ENCODE peak calls at places on chromosomes 7 and 10, in six cellular contexts. H is body of pancreas; K is prostate gland; R is effector memory CD4-positive, alpha-beta T cell; M is GM23338; Z is A549. Q is an unnamed sample.

GRCh38 chr10:101050206-101051069 is 11.4 kb upstream of the KAZALD1 start:
- DNase-seq in M (peak; percentile 89), R (peak; percentile 66), H (peak; percentile 80), K (peak; percentile 51), Z (no peak), Q (peak; percentile 74)

GRCh38 chr7:148238926-148239325 is 351.6 kb upstream of the C7orf33 start:
- DNase-seq in R (no peak), Z (no peak), M (no peak), H (no peak), K (no peak), Q (no peak)

GRCh38 chr7:26863504-26864308 is 684 bp downstream of the SKAP2 start:
- DNase-seq in K (no peak), R (no peak), H (no peak), M (peak; percentile 44), Z (peak; percentile 20), Q (no peak)

GRCh38 chr7:5693529-5693928 is 87.9 kb downstream of the RNF216 start:
- DNase-seq in H (no peak), R (no peak), K (no peak), M (peak; percentile 14), Z (no peak), Q (no peak)

GRCh38 chr7:12809476-12809875 is 122.0 kb downstream of the ARL4A start:
- DNase-seq in H (no peak), R (no peak), Z (no peak), K (no peak), M (no peak), Q (no peak)

GRCh38 chr7:7449055-7449454 is 86.6 kb downstream of the COL28A1 start:
- DNase-seq in Z (no peak), H (no peak), K (no peak), R (no peak), M (no peak), Q (no peak)

GRCh38 chr10:580796-581195 is 108.7 kb downstream of the DIP2C start:
- DNase-seq in H (no peak), R (no peak), M (no peak), Z (no peak), K (no peak), Q (no peak)

GRCh38 chr10:16992611-16993119 is 136.9 kb downstream of the CUBN start:
- DNase-seq in Z (no peak), H (no peak), M (no peak), R (no peak), K (peak; percentile 23), Q (no peak)

GRCh38 chr7:48389977-48390376 is 218.7 kb downstream of the ABCA13 start:
- DNase-seq in H (no peak), M (no peak), Z (no peak), K (no peak), R (no peak), Q (no peak)

GRCh38 chr7:105599551-105599950 is 18.3 kb upstream of the EFCAB10 start:
- DNase-seq in K (no peak), Z (no peak), H (no peak), M (no peak), R (no peak), Q (no peak)

GRCh38 chr7:92722541-92722940 is 113.8 kb downstream of the CDK6 start:
- DNase-seq in R (no peak), M (no peak), H (no peak), K (no peak), Z (no peak), Q (no peak)
- H3K4me1 ChIP-seq in R (peaks cover 9% of the 10 kb centered on the region), M (peaks cover 12% of the 10 kb centered on the region), H (peaks cover 10% of the 10 kb centered on the region), K (no peaks in the 10 kb centered on the region), Z (peaks cover 28% of the 10 kb centered on the region), Q (peaks cover 9% of the 10 kb centered on the region)

GRCh38 chr10:78038105-78038504 is 4.4 kb downstream of the RPS24 start:
- DNase-seq in R (no peak), K (no peak), M (no peak), Z (no peak), H (no peak), Q (no peak)

GRCh38 chr10:78035025-78035424 is 1.4 kb downstream of the RPS24 start:
- DNase-seq in R (no peak), Z (no peak), M (no peak), K (no peak), H (no peak), Q (no peak)

GRCh38 chr10:78035933-78036583 is 2.4 kb downstream of the RPS24 start:
- DNase-seq in H (no peak), K (no peak), M (no peak), R (no peak), Z (no peak), Q (no peak)

GRCh38 chr10:78033623-78034470 is at the start of gene RPS24:
- DNase-seq in R (peak; percentile 89), M (peak; percentile 98), H (peak; percentile 96), K (peak; percentile 97), Z (peak; percentile 95), Q (peak; percentile 98)

DNA sequence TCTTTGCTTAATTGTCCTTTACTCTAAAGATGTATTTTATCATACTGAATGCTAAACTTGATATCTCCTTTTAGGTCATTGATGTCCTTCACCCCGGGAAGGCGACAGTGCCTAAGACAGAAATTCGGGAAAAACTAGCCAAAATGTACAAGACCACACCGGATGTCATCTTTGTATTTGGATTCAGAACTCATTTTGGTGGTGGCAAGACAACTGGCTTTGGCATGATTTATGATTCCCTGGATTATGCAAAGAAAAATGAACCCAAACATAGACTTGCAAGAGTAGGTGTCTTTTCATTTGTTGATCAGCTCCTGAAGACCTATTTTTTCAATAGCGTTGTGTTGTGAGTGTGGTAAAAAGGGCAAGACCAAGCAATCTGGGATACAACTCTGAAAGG is 1.8 kb downstream of the RPS24 start:
- DNase-seq in H (no peak), K (no peak), M (no peak), R (no peak), Z (no peak), Q (no peak)
- H3K4me1 ChIP-seq in H (peaks cover 54% of the 10 kb centered on the region), K (peaks cover 14% of the 10 kb centered on the region), M (peaks cover 56% of the 10 kb centered on the region), R (peaks cover 29% of the 10 kb centered on the region), Z (peaks cover 51% of the 10 kb centered on the region), Q (peaks cover 44% of the 10 kb centered on the region)

GRCh38 chr7:121379930-121380329 is 16.2 kb downstream of the FAM3C start:
- DNase-seq in R (no peak), Z (no peak), M (no peak), K (no peak), H (no peak), Q (no peak)
- H3K4me1 ChIP-seq in R (peaks cover 4% of the 10 kb centered on the region), Z (no peaks in the 10 kb centered on the region), M (no peaks in the 10 kb centered on the region), K (no peaks in the 10 kb centered on the region), H (peaks cover 28% of the 10 kb centered on the region), Q (peaks cover 9% of the 10 kb centered on the region)

DNA sequence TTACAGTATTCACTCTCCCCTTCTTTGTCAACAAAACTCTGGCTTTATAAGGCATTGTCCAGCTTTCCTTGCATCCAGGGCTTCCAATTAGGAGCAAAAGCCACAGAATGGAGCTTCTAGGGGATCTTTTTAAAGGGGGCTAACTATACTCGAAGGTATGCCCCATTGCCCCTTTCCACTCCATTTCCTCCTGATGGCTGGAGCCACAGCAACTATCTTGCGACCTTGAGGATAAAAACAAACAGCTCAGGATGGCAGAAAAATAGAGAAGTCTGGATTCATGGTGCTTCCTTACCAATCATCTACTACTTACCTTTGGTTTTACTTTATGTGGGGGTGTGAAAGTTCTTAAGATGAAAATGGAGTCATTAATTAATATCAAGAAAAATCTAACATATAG is 206.3 kb upstream of the PODXL start:
- DNase-seq in Z (no peak), H (no peak), K (no peak), M (no peak), R (no peak), Q (no peak)
- H3K4me1 ChIP-seq in Z (no peaks in the 10 kb centered on the region), H (no peaks in the 10 kb centered on the region), K (no peaks in the 10 kb centered on the region), M (no peaks in the 10 kb centered on the region), R (no peaks in the 10 kb centered on the region), Q (no peaks in the 10 kb centered on the region)

DNA sequence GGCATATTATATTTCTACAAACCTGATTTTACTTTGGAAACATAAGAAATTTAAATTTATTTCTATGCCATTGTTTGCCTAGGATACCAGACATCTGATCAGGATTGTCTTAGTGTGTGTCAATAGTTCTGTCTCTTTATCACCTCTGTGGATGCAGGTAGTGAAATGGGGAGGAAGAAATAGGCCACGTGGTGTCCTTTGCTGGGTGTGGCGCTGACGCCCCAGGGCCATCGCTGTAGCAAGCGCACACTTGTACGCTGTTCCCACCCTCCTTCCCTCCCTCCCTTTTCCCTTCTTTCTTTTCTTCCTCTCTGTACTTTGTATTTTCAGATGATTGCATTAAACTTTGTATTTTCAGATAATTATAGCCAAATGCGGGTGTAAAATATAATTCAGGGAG is 5.0 kb downstream of the DOCK1 start:
- DNase-seq in K (no peak), M (no peak), Z (no peak), H (no peak), R (no peak), Q (no peak)
- H3K4me1 ChIP-seq in K (no peaks in the 10 kb centered on the region), M (peaks cover 26% of the 10 kb centered on the region), Z (peaks cover 4% of the 10 kb centered on the region), H (peaks cover 10% of the 10 kb centered on the region), R (no peaks in the 10 kb centered on the region), Q (no peaks in the 10 kb centered on the region)

DNA sequence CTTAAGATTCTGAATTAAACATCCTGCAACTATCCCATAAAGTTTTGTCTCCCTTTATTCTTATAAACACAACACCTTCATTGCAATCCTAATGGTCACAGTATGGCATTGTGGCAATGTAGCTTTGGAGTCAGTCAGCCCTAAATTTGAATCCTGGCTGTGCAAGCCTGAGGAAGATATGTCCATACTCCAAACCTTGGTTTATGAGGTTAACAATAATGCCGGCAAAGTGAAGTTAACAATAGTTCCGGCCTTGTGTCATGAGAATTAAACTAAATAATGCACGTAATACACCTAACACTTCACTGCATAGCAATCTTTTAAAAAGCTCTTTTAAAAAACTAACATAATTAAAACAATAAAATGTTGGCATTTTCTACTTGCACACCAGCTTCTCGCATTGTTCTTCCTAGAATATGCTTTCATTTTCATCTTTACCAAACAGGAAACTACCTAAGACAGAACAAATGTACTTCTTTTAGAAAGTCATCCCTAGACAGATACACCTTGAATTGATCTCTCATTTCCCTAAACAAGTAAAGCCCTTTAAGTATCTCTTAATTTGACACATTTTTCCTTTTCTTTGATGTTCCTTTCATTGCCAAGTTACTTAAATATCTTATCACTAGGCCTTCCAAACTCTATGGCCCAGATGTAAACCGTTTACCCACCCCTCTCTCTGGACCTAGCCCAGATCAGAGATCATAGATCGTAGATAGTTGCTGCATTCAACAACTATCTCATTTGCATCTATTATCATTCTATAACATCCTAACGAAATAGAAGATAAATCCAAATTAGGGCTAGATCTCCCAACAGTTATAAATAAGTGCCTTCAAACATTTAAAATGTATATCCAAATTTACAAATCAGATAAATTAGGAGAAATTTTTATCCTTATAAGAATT is 66.7 kb downstream of the CREB3L2 start:
- DNase-seq in H (no peak), Z (no peak), K (no peak), M (no peak), R (no peak), Q (peak; percentile 76)
- H3K4me1 ChIP-seq in H (peaks cover 50% of the 10 kb centered on the region), Z (peaks cover 42% of the 10 kb centered on the region), K (peaks cover 6% of the 10 kb centered on the region), M (peaks cover 39% of the 10 kb centered on the region), R (peaks cover 21% of the 10 kb centered on the region), Q (peaks cover 31% of the 10 kb centered on the region)

GRCh38 chr10:103745264-103746247 is 109.8 kb downstream of the SH3PXD2A start:
- DNase-seq in R (peak; percentile 28), M (peak; percentile 46), Z (no peak), H (no peak), K (peak; percentile 36), Q (peak; percentile 53)
- H3K4me1 ChIP-seq in R (peaks cover 25% of the 10 kb centered on the region), M (no peaks in the 10 kb centered on the region), Z (peaks cover 12% of the 10 kb centered on the region), H (no peaks in the 10 kb centered on the region), K (no peaks in the 10 kb centered on the region), Q (peaks cover 41% of the 10 kb centered on the region)

DNA sequence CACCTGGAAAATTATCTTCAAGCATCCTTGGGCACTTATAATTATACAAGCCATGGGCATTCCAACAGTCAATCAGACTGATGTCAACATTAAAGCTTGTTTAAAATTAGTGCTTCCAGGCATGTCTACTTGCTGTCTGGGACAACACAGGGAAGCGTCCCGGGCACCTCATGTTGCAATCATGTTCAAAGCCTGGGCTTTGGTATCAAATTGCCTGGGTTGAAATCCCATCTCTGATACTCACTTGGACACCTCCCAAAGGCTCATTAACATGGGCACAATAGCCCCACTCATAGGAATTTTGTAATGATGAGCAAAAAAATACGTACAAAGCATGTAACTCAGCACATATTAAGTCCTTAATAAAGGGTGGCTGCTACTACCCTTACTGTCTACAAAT is 14.4 kb downstream of the AIFM2 start:
- DNase-seq in K (no peak), M (no peak), Z (no peak), H (no peak), R (no peak), Q (no peak)
- H3K4me1 ChIP-seq in K (no peaks in the 10 kb centered on the region), M (no peaks in the 10 kb centered on the region), Z (no peaks in the 10 kb centered on the region), H (no peaks in the 10 kb centered on the region), R (peaks cover 6% of the 10 kb centered on the region), Q (no peaks in the 10 kb centered on the region)

Q was measured in CD4-positive, CD25-positive, alpha-beta regulatory T cell.